ENCODE peak calls at places on chromosomes 11 and 22, in ten cellular contexts. D is CD8-positive, alpha-beta T cell; I is hepatocyte; K is vagina; S is thyroid gland; Z is body of pancreas; O is OCI-LY7; M is psoas muscle; Y is transverse colon; V is Peyer's patch. N is an unnamed sample. For H3K4me1 and H3K36me3, the result is how much of the 10 kb centered on the place peaks cover.

GRCh38 chr22:45227645-45228400 is 12.9 kb downstream of the KIAA0930 start:
- DNase-seq in K (no peak), S (no peak), D (no peak), M (peak), Z (no peak), I (no peak), O (no peak), V (no peak), Y (peak), N (no peak)

GRCh38 chr11:68142028-68142412 is 20.8 kb upstream of the CHKA start:
- DNase-seq in I (no peak), M (no peak), K (no peak), V (no peak), Z (peak), Y (no peak), O (no peak), S (peak), D (no peak), N (peak)

GRCh38 chr11:40314327-40314726 is 1145.1 kb downstream of the LRRC4C start:
- DNase-seq in O (no peak), V (no peak), Z (no peak), Y (no peak), M (no peak), I (no peak), S (no peak), D (no peak), K (no peak), N (no peak)

GRCh38 chr22:25896098-25896497 is 154.1 kb downstream of the MYO18B start:
- DNase-seq in O (peak), K (peak), Z (no peak), V (no peak), S (no peak), M (no peak), Y (no peak), D (no peak), I (peak), N (no peak)

GRCh38 chr22:37032535-37033460 is 13.3 kb downstream of the MPST start:
- DNase-seq in K (no peak), V (peak), D (no peak), O (no peak), Y (peak), S (peak), Z (peak), I (peak), M (peak), N (peak)

GRCh38 chr22:46908641-46909107 is 146.2 kb downstream of the TBC1D22A start:
- DNase-seq in D (no peak), Y (no peak), S (no peak), I (no peak), K (no peak), M (no peak), Z (no peak), O (no peak), V (no peak), N (no peak)

GRCh38 chr22:36673821-36674220 is 29.7 kb downstream of the CACNG2 start:
- DNase-seq in K (no peak), O (no peak), Z (no peak), D (no peak), M (no peak), S (no peak), Y (no peak), V (no peak), I (no peak), N (no peak)

GRCh38 chr11:16860632-16861031 is 122.2 kb downstream of the C11orf58 start:
- DNase-seq in Z (no peak), O (no peak), D (no peak), K (no peak), M (no peak), S (no peak), V (no peak), I (no peak), Y (no peak), N (no peak)

GRCh38 chr11:1131033-1131911 is 26.5 kb upstream of the MUC5AC start:
- DNase-seq in K (no peak), D (no peak), Z (no peak), Y (no peak), S (no peak), O (no peak), V (peak), I (no peak), M (no peak), N (no peak)

GRCh38 chr11:108500169-108500568 is 2.0 kb upstream of the POGLUT3 start:
- DNase-seq in Z (no peak), Y (no peak), S (no peak), O (no peak), I (no peak), M (no peak), V (no peak), K (no peak), D (no peak), N (no peak)

GRCh38 chr22:48490513-48491411 is 1336.9 kb downstream of the BRD1 start:
- DNase-seq in S (no peak), Y (no peak), O (no peak), Z (no peak), I (peak), M (no peak), D (no peak), V (peak), K (no peak), N (no peak)

GRCh38 chr11:79174045-79175008 is 266.5 kb downstream of the TENM4 start:
- DNase-seq in V (no peak), Y (no peak), M (no peak), S (peak), I (no peak), K (no peak), D (no peak), O (no peak), Z (no peak), N (no peak)

GRCh38 chr11:79959318-79959717 is 518.5 kb upstream of the TENM4 start:
- DNase-seq in O (no peak), K (no peak), I (no peak), Z (no peak), S (no peak), Y (no peak), M (no peak), D (no peak), V (no peak), N (no peak)

GRCh38 chr11:57456960-57457642 is 3.2 kb upstream of the RTN4RL2 start:
- DNase-seq in Z (peak), K (no peak), S (peak), O (peak), Y (peak), I (peak), V (peak), M (peak), D (peak), N (peak)

GRCh38 chr11:117229411-117229810 is 2.5 kb downstream of the PCSK7 start:
- DNase-seq in D (no peak), K (no peak), Y (no peak), Z (no peak), M (no peak), I (no peak), V (no peak), O (no peak), S (no peak), N (no peak)

GRCh38 chr11:65078786-65079342 is 5.0 kb downstream of the CDCA5 start:
- DNase-seq in D (no peak), M (no peak), O (no peak), Y (no peak), I (no peak), K (no peak), V (no peak), Z (no peak), S (no peak), N (no peak)

GRCh38 chr22:32574957-32575893 is 100.6 kb downstream of the FBXO7 start:
- DNase-seq in Y (no peak), I (peak), M (no peak), Z (no peak), K (no peak), O (no peak), V (no peak), D (no peak), S (no peak), N (no peak)

GRCh38 chr11:101915811-101916291 is 471 bp downstream of the ANGPTL5 start:
- DNase-seq in Z (no peak), M (no peak), S (no peak), V (no peak), I (peak), O (peak), K (no peak), D (no peak), Y (no peak), N (no peak)

GRCh38 chr22:48898524-48899377 is 928.9 kb downstream of the BRD1 start:
- DNase-seq in I (no peak), O (no peak), V (no peak), M (no peak), D (peak), S (no peak), K (peak), Y (no peak), Z (no peak), N (no peak)

DNA sequence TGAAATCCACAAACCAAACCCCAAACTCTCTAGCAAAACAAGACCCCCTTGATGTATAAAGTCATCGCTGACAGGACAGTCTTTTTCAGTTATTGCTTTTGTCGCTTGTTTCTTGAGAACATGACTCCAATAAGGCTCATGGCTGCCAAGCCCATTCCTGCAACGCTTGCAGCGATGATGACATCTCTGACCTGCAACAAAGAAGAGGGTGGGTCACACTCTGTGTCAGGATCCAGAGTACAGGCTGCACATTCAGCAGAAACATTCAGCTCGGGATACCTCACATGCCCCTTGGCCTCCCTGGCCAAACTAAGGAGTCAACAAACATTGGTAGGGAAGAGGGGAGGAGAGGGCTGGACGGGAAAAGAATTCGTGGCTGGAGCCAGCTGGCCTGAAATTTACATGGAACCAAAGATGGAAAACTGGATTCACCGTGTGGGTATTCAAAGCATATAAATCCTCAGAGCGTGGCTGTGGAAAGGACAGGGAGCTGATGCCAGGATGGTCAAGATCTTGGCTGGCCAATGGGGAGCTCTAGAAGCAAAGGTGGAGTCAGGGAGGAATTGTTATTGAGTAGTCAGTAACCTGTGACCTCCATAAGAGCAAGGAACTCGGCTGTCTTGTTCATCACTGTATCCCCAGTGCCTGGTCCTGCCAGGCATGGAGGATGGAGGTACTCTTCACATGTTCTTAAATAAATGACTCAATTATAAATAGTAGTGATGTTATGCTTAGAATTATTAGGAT is 11.8 kb upstream of the PLAAT2 start:
- DNase-seq in S (no peak), K (no peak), Z (no peak), V (peak), O (no peak), D (no peak), I (peak), Y (no peak), M (peak), N (no peak)
- H3K4me3 ChIP-seq in S (no peak), K (peak), Z (no peak), V (peak), O (peak), D (peak), I (no peak), Y (peak), M (peak), N (no peak)

DNA sequence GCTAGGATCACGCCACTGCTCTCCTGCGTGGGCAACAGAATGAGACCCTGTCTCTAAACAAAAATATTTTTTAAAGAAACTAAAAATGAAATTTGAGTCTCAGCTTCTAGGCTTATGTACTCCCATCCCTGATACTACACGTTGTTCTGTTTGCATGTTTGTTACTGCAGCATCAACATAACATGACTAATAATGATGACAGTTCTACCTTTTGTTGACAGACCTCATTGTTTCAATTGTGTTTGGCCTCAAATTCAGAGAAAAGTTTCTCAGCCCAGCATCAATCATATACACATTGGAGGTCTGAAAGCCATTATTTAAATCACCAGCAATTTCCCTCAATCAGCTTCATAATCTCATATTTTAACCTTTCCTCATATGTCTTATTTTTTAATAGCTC is 20.8 kb downstream of the LAYN start:
- DNase-seq in K (no peak), Y (no peak), M (no peak), D (no peak), I (no peak), Z (no peak), S (no peak), V (no peak), O (no peak), N (no peak)
- H3K4me1 ChIP-seq in K (under half), Y (under half), M (under half), D (under half), I (under half), Z (under half), S (under half), V (under half), O (under half), N (under half)

GRCh38 chr22:50415426-50415825 is 59.4 kb downstream of the SBF1 start:
- DNase-seq in K (no peak), V (no peak), I (peak), M (no peak), S (no peak), Y (no peak), Z (no peak), D (no peak), O (no peak), N (no peak)

GRCh38 chr22:50418624-50419023 is 56.2 kb downstream of the SBF1 start:
- DNase-seq in Z (no peak), Y (no peak), M (no peak), V (no peak), D (no peak), S (no peak), K (no peak), I (no peak), O (no peak), N (no peak)

GRCh38 chr22:50417544-50417943 is 57.3 kb downstream of the SBF1 start:
- DNase-seq in Y (no peak), Z (no peak), O (no peak), S (no peak), M (no peak), V (no peak), I (no peak), K (no peak), D (no peak), N (no peak)

GRCh38 chr22:50419116-50419515 is 55.7 kb downstream of the SBF1 start:
- DNase-seq in S (no peak), D (no peak), V (no peak), K (no peak), I (no peak), O (no peak), Y (no peak), M (no peak), Z (no peak), N (no peak)

GRCh38 chr22:50416996-50417395 is 57.8 kb downstream of the SBF1 start:
- DNase-seq in D (no peak), Z (no peak), S (no peak), K (no peak), I (no peak), O (no peak), M (no peak), Y (no peak), V (no peak), N (no peak)
- H3K36me3 ChIP-seq in D (half or more), Z (under half), S (half or more), K (half or more), I (under half), O (half or more), M (half or more), Y (under half), V (half or more), N (under half)

GRCh38 chr11:125494987-125495725 is 909 bp downstream of the FEZ1 start:
- DNase-seq in I (peak), V (no peak), M (peak), D (peak), K (no peak), Z (peak), S (peak), O (no peak), Y (no peak), N (no peak)

GRCh38 chr11:125498521-125498920 is 2.5 kb upstream of the FEZ1 start:
- DNase-seq in Z (no peak), M (no peak), I (no peak), Y (no peak), O (no peak), K (no peak), S (no peak), V (no peak), D (no peak), N (no peak)

GRCh38 chr11:125494033-125494364 is 2.1 kb downstream of the FEZ1 start:
- DNase-seq in Z (no peak), I (no peak), D (no peak), O (no peak), M (no peak), S (no peak), K (no peak), V (no peak), Y (no peak), N (no peak)

GRCh38 chr11:125496465-125496817 is 376 bp upstream of the FEZ1 start:
- DNase-seq in Y (no peak), V (no peak), I (no peak), M (no peak), K (no peak), O (no peak), D (no peak), Z (no peak), S (no peak), N (no peak)

GRCh38 chr11:125494601-125494986 is 1.5 kb downstream of the FEZ1 start:
- DNase-seq in S (no peak), Z (no peak), Y (no peak), D (no peak), V (no peak), I (no peak), O (no peak), M (no peak), K (no peak), N (no peak)
- H3K4me3 ChIP-seq in S (no peak), Z (no peak), Y (no peak), D (peak), V (peak), I (peak), O (no peak), M (peak), K (peak), N (no peak)

GRCh38 chr11:100905684-100906083 is 218.6 kb downstream of the ARHGAP42 start:
- DNase-seq in I (no peak), V (no peak), S (no peak), D (no peak), O (no peak), Z (no peak), M (no peak), K (no peak), Y (no peak), N (no peak)

GRCh38 chr11:100908746-100909145 is 220.9 kb downstream of the PGR start:
- DNase-seq in S (no peak), Z (no peak), O (no peak), K (no peak), D (no peak), Y (no peak), M (no peak), I (no peak), V (no peak), N (no peak)

GRCh38 chr11:100914415-100914814 is 215.2 kb downstream of the PGR start:
- DNase-seq in Z (no peak), Y (no peak), S (no peak), D (no peak), V (no peak), I (no peak), M (no peak), O (no peak), K (no peak), N (no peak)

GRCh38 chr11:100910808-100911207 is 218.8 kb downstream of the PGR start:
- DNase-seq in O (peak), I (no peak), M (no peak), Z (no peak), Y (no peak), V (no peak), K (no peak), D (no peak), S (no peak), N (no peak)
- H3K4me1 ChIP-seq in O (under half), I (under half), M (under half), Z (under half), Y (under half), V (under half), K (under half), D (under half), S (under half), N (under half)

DNA sequence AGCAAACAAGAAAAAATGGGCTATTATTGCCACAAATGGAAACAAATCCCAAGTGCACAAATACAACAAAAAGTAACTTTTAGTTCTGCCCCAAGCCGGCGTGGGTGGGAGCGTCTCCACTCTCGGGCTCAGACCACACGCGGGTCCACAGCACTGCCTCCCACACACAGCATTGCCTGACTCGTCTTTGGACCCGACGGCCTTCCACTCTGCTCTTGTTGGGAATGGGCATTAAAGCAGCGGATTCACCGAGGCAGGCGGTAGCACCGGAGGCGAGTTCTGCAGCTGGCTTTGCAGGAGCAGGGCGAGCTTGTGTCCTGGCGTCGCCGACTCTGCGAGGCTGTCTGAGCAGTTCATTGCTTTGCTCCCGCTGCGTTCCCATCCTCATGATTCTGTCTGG is 23.0 kb downstream of the NADSYN1 start:
- DNase-seq in O (no peak), V (no peak), S (no peak), Y (no peak), I (no peak), Z (no peak), K (no peak), D (no peak), M (no peak), N (no peak)
- H3K36me3 ChIP-seq in O (under half), V (half or more), S (half or more), Y (under half), I (under half), Z (under half), K (half or more), D (under half), M (half or more), N (half or more)

DNA sequence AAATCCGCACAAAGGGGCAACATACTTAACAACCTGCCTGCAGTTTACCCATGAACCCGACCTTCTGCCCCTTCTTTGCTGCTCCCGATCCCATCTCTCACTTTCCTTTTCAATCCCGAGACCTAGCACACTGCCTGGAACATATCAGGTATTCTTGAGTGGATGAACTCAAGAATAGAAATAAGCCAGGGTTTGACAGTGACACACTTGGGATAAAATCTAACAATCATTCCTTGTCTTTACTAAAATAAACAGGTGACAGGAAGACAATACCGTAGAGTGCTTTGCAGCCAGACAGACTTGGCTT is 954 bp downstream of the UFD1 start:
- DNase-seq in S (no peak), K (no peak), D (no peak), O (no peak), I (no peak), V (no peak), Y (no peak), M (no peak), Z (no peak), N (no peak)
- H3K4me3 ChIP-seq in S (peak), K (peak), D (peak), O (peak), I (peak), V (peak), Y (peak), M (peak), Z (no peak), N (peak)

GRCh38 chr22:24148586-24148985 is 32.7 kb upstream of the SUSD2 start:
- DNase-seq in K (no peak), Z (no peak), V (no peak), S (no peak), O (no peak), I (no peak), Y (no peak), M (no peak), D (no peak), N (no peak)
- H3K4me1 ChIP-seq in K (half or more), Z (under half), V (half or more), S (half or more), O (under half), I (half or more), Y (half or more), M (under half), D (half or more), N (under half)

GRCh38 chr11:10181811-10182210 is 112.2 kb downstream of the SBF2 start:
- DNase-seq in Z (no peak), Y (no peak), O (peak), V (no peak), K (no peak), M (no peak), I (peak), D (no peak), S (no peak), N (no peak)
- H3K36me3 ChIP-seq in Z (under half), Y (under half), O (under half), V (under half), K (under half), M (under half), I (under half), D (under half), S (under half), N (under half)

DNA sequence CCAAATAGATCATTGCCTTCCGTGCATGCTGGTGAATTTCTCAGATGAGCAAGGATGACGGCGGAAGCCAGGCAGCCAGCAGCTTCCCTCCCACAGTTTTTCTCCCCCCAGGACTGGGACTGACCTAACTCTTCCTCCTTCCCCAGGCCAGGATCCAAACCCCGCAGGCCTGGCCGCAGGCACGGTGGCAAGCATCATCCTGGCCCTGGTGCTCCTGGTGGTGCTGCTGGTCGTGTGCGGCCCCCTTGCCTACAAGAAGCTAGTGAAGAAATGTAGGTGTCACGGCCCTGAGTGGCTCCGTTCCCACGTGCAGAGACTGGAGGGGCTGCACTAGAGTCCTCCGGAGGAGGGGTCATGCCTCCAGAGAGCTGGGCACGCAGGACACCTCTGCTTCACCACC is 20.5 kb downstream of the CD5 start:
- DNase-seq in K (no peak), S (no peak), V (no peak), D (no peak), I (no peak), Y (no peak), M (no peak), Z (no peak), O (no peak), N (no peak)
- H3K4me3 ChIP-seq in K (no peak), S (no peak), V (no peak), D (no peak), I (no peak), Y (no peak), M (no peak), Z (no peak), O (no peak), N (no peak)